ENCODE peak calls at places on chromosomes 1 and 21, in seven cellular contexts. F, T, Z, D, H, X and K are unnamed samples.

GRCh38 chr1:115764541-115764940 is 4.0 kb downstream of the CASQ2 start:
- DNase-seq in H (no peak), X (no peak), D (no peak), F (peak), T (no peak), Z (no peak), K (peak)

GRCh38 chr1:20058531-20058930 is 11.5 kb upstream of the PLA2G5 start:
- DNase-seq in T (peak), F (no peak), X (no peak), H (no peak), Z (no peak), D (no peak), K (peak)

GRCh38 chr1:179016694-179017382 is 8.9 kb upstream of the FAM20B start:
- DNase-seq in X (no peak), D (no peak), F (peak), Z (peak), H (no peak), T (no peak), K (peak)

GRCh38 chr21:42389449-42389835 is 6.4 kb downstream of the TMPRSS3 start:
- DNase-seq in H (no peak), Z (no peak), X (no peak), T (no peak), D (no peak), F (no peak), K (no peak)

GRCh38 chr1:36585760-36586072 is 103.0 kb upstream of the CSF3R start:
- DNase-seq in T (no peak), H (no peak), X (no peak), Z (no peak), F (no peak), D (no peak), K (no peak)

GRCh38 chr1:1122078-1122811 is 6.4 kb upstream of the C1orf159 start:
- DNase-seq in D (peak), F (peak), T (peak), H (peak), Z (peak), X (peak), K (peak)

GRCh38 chr1:6183520-6183989 is 3.4 kb upstream of the CHD5 start:
- DNase-seq in H (no peak), X (no peak), F (peak), T (no peak), D (no peak), Z (no peak), K (no peak)

GRCh38 chr1:72482736-72483413 is 200.5 kb upstream of the NEGR1 start:
- DNase-seq in H (no peak), Z (no peak), T (no peak), F (no peak), X (no peak), D (no peak), K (no peak)

GRCh38 chr21:46056450-46056903 is 41.4 kb upstream of the COL6A2 start:
- DNase-seq in H (no peak), D (no peak), X (no peak), F (no peak), Z (no peak), T (no peak), K (peak)

GRCh38 chr1:18923721-18924610 is 21.6 kb upstream of the ALDH4A1 start:
- DNase-seq in X (no peak), H (no peak), D (no peak), Z (no peak), T (no peak), F (no peak), K (peak)

GRCh38 chr1:244065960-244066388 is 14.9 kb downstream of the ZBTB18 start:
- DNase-seq in X (no peak), H (no peak), D (no peak), Z (no peak), T (no peak), F (peak), K (peak)

GRCh38 chr1:193318347-193318746 is 131.9 kb upstream of the B3GALT2 start:
- DNase-seq in Z (no peak), T (no peak), D (no peak), H (no peak), X (no peak), F (no peak), K (no peak)

GRCh38 chr1:19484338-19484792 is 974 bp downstream of the CAPZB start:
- DNase-seq in D (no peak), H (no peak), F (no peak), X (no peak), T (peak), Z (no peak), K (no peak)

GRCh38 chr1:78051005-78051404 is 5.2 kb downstream of the GIPC2 start:
- DNase-seq in T (no peak), X (no peak), Z (no peak), D (no peak), H (no peak), F (no peak), K (no peak)

GRCh38 chr1:24501371-24502167 is 1.1 kb upstream of the RCAN3 start:
- DNase-seq in D (no peak), Z (no peak), X (no peak), F (peak), H (no peak), T (peak), K (peak)

GRCh38 chr21:36297555-36297937 is 22.5 kb upstream of the MORC3 start:
- DNase-seq in X (no peak), T (no peak), F (no peak), Z (no peak), H (no peak), D (no peak), K (no peak)

GRCh38 chr1:117260761-117261462 is 50.2 kb upstream of the VTCN1 start:
- DNase-seq in Z (no peak), T (no peak), F (no peak), H (no peak), D (no peak), X (no peak), K (no peak)

GRCh38 chr1:212203611-212204010 is 81.6 kb upstream of the PPP2R5A start:
- DNase-seq in X (no peak), H (no peak), F (no peak), Z (no peak), T (no peak), D (no peak), K (no peak)

GRCh38 chr1:17206196-17206595 is 1.3 kb downstream of the PADI1 start:
- DNase-seq in D (no peak), F (no peak), H (no peak), T (no peak), Z (no peak), X (no peak), K (no peak)

GRCh38 chr1:87787551-87787950 is 458.9 kb downstream of the LMO4 start:
- DNase-seq in X (no peak), T (no peak), F (peak), D (no peak), H (no peak), Z (no peak), K (peak)

GRCh38 chr1:175222296-175222938 is 29.8 kb upstream of the KIAA0040 start:
- DNase-seq in H (no peak), T (no peak), X (no peak), F (no peak), D (no peak), Z (no peak), K (no peak)

GRCh38 chr1:55039342-55040082 is at the start of gene PCSK9:
- DNase-seq in X (no peak), H (no peak), D (no peak), F (peak), T (no peak), Z (no peak), K (peak)

GRCh38 chr1:215273838-215274516 is 191.4 kb downstream of the KCNK2 start:
- DNase-seq in T (no peak), Z (no peak), F (peak), X (no peak), H (no peak), D (no peak), K (peak)

GRCh38 chr1:91282695-91283420 is 121.8 kb downstream of the HFM1 start:
- DNase-seq in X (no peak), T (peak), Z (peak), F (peak), D (peak), H (peak), K (peak)

GRCh38 chr1:94949681-94950661 is 23.1 kb upstream of the CNN3 start:
- DNase-seq in F (no peak), D (no peak), T (no peak), Z (no peak), X (no peak), H (no peak), K (peak)

GRCh38 chr1:78673120-78673519 is 23.5 kb downstream of the IFI44 start:
- DNase-seq in H (no peak), F (no peak), D (no peak), Z (no peak), T (no peak), X (no peak), K (no peak)

GRCh38 chr1:207025144-207025880 is 7.2 kb downstream of the C1orf116 start:
- DNase-seq in H (no peak), X (no peak), T (no peak), F (peak), D (no peak), Z (no peak), K (no peak)

GRCh38 chr1:185821612-185822385 is 87.6 kb downstream of the HMCN1 start:
- DNase-seq in H (no peak), D (no peak), F (peak), Z (no peak), X (no peak), T (no peak), K (no peak)

GRCh38 chr1:174982971-174983689 is 16.6 kb upstream of the CACYBP start:
- DNase-seq in H (peak), X (no peak), D (peak), Z (no peak), F (peak), T (peak), K (peak)

GRCh38 chr21:42652527-42653491 is 612 bp upstream of the PDE9A start:
- DNase-seq in T (no peak), F (peak), Z (peak), H (no peak), X (no peak), D (no peak), K (peak)

GRCh38 chr21:30249936-30250335 is 32.8 kb downstream of the KRTAP24-1 start:
- DNase-seq in F (no peak), D (no peak), X (no peak), H (no peak), T (no peak), Z (no peak), K (no peak)

GRCh38 chr1:186559601-186560116 is 98.7 kb upstream of the PDC start:
- DNase-seq in F (no peak), T (no peak), D (no peak), Z (no peak), X (no peak), H (no peak), K (no peak)

GRCh38 chr1:156625436-156626078 is 6.3 kb downstream of the HAPLN2 start:
- DNase-seq in H (peak), Z (peak), D (peak), F (peak), T (peak), X (peak), K (peak)